ENCODE peak calls at places on chromosomes 16 and 17, in seven cellular contexts. E is progenitor cell of endocrine pancreas, N is left ventricle myocardium inferior, L is neural progenitor cell, M is lower leg skin, F is OCI-LY7, Y is endothelial cell. P is an unnamed sample.

GRCh38 chr16:20675488-20676267 is 21.8 kb downstream of the ACSM1 start:
- DNase-seq in N (no peak), E (no peak), L (peak), Y (no peak), M (peak), F (no peak), P (peak)

GRCh38 chr17:6231886-6232767 is 161.9 kb downstream of the WSCD1 start:
- DNase-seq in M (no peak), E (no peak), N (no peak), Y (no peak), F (no peak), L (no peak), P (no peak)

GRCh38 chr16:79839851-79840321 is 239.3 kb upstream of the MAF start:
- DNase-seq in N (peak), Y (no peak), M (no peak), L (no peak), F (no peak), E (no peak), P (no peak)

GRCh38 chr16:87744750-87745514 is 20.9 kb downstream of the KLHDC4 start:
- DNase-seq in E (no peak), Y (no peak), N (no peak), M (no peak), L (no peak), F (no peak), P (no peak)

GRCh38 chr16:59849716-59850115 is 1115.6 kb upstream of the GOT2 start:
- DNase-seq in M (no peak), E (no peak), Y (no peak), F (no peak), L (peak), N (no peak), P (no peak)

GRCh38 chr16:85524365-85524629 is 88.8 kb upstream of the GSE1 start:
- DNase-seq in Y (no peak), M (no peak), F (no peak), N (no peak), L (no peak), E (no peak), P (peak)

GRCh38 chr17:76585048-76585648 is 512 bp downstream of the ST6GALNAC2 start:
- DNase-seq in N (no peak), M (no peak), L (peak), E (no peak), Y (peak), F (no peak), P (peak)

GRCh38 chr16:76287466-76287865 is 10.3 kb downstream of the CNTNAP4 start:
- DNase-seq in L (no peak), N (no peak), E (no peak), F (no peak), M (no peak), Y (no peak), P (no peak)

GRCh38 chr17:75843577-75844529 is at the start of gene UNC13D:
- DNase-seq in L (no peak), F (peak), M (no peak), E (no peak), Y (no peak), N (no peak), P (peak)

GRCh38 chr16:47888142-47888541 is 267.7 kb downstream of the ABCC12 start:
- DNase-seq in N (no peak), M (no peak), E (no peak), F (no peak), L (peak), Y (no peak), P (no peak)

GRCh38 chr17:31092475-31093064 is 2.2 kb upstream of the NF1 start:
- DNase-seq in F (no peak), M (no peak), N (no peak), L (no peak), E (no peak), Y (no peak), P (no peak)

GRCh38 chr17:50564916-50565315 is 4.4 kb downstream of the CACNA1G start:
- DNase-seq in L (no peak), M (peak), E (no peak), Y (no peak), F (no peak), N (peak), P (no peak)

GRCh38 chr17:781920-782731 is at the start of the genes GLOD4 and MRM3:
- DNase-seq in N (peak), F (peak), E (peak), Y (peak), M (peak), L (peak), P (peak)

GRCh38 chr17:51035436-51035835 is 85.2 kb downstream of the SPAG9 start:
- DNase-seq in N (no peak), E (no peak), L (peak), Y (peak), F (peak), M (no peak), P (no peak)

GRCh38 chr16:53220585-53220984 is 165.8 kb downstream of the CHD9 start:
- DNase-seq in E (no peak), N (no peak), L (peak), F (peak), M (no peak), Y (no peak), P (no peak)

GRCh38 chr17:43760254-43760852 is 1.8 kb upstream of the SOST start:
- DNase-seq in N (peak), L (peak), F (peak), E (peak), Y (peak), M (peak), P (peak)

GRCh38 chr16:86611958-86612357 is 33.6 kb downstream of the FOXL1 start:
- DNase-seq in N (no peak), Y (no peak), M (no peak), E (no peak), L (no peak), F (no peak), P (no peak)

GRCh38 chr17:2510559-2510958 is 1.1 kb downstream of the METTL16 start:
- DNase-seq in L (no peak), N (no peak), Y (no peak), F (no peak), E (no peak), M (no peak), P (no peak)

GRCh38 chr16:88445583-88445960 is 7.5 kb upstream of the ZFPM1 start:
- DNase-seq in Y (no peak), N (no peak), M (no peak), E (no peak), F (no peak), L (no peak), P (no peak)

GRCh38 chr17:44008205-44008909 is 3.9 kb downstream of the NAGS start:
- DNase-seq in Y (no peak), M (no peak), E (no peak), N (no peak), F (peak), L (no peak), P (no peak)

GRCh38 chr16:73179671-73180370 is 131.9 kb upstream of the ZFHX3 start:
- DNase-seq in N (peak), M (no peak), F (no peak), L (no peak), Y (no peak), E (no peak), P (no peak)

GRCh38 chr17:77124192-77124908 is 16.4 kb upstream of the SEC14L1 start:
- DNase-seq in N (peak), M (no peak), F (no peak), Y (peak), L (no peak), E (no peak), P (no peak)

GRCh38 chr17:47694018-47694817 is at the start of gene TBKBP1:
- DNase-seq in E (peak), Y (peak), F (peak), N (peak), L (peak), M (no peak), P (peak)

GRCh38 chr16:53064179-53064578 is 9.4 kb downstream of the CHD9 start:
- DNase-seq in N (no peak), L (no peak), E (no peak), F (no peak), Y (no peak), M (no peak), P (no peak)

GRCh38 chr16:11071829-11072228 is 127.5 kb downstream of the CLEC16A start:
- DNase-seq in Y (no peak), F (no peak), E (no peak), N (no peak), L (no peak), M (no peak), P (no peak)

GRCh38 chr17:55730380-55730779 is 7.7 kb upstream of the TMEM100 start:
- DNase-seq in E (no peak), L (no peak), Y (no peak), F (no peak), M (no peak), N (no peak), P (no peak)

GRCh38 chr16:70430667-70431536 is 8.0 kb downstream of the ST3GAL2 start:
- DNase-seq in N (no peak), F (peak), L (no peak), E (no peak), Y (peak), M (no peak), P (peak)

GRCh38 chr16:11409398-11409797 is 64.1 kb downstream of the RMI2 start:
- DNase-seq in Y (no peak), L (no peak), N (no peak), E (no peak), M (no peak), F (no peak), P (no peak)

GRCh38 chr16:17417740-17418139 is 53.0 kb downstream of the XYLT1 start:
- DNase-seq in F (no peak), Y (no peak), E (no peak), L (no peak), M (no peak), N (no peak), P (no peak)

GRCh38 chr17:39813631-39814030 is 50.5 kb downstream of the IKZF3 start:
- DNase-seq in L (no peak), E (no peak), Y (no peak), N (no peak), M (no peak), F (no peak), P (no peak)

GRCh38 chr16:85367485-85367884 is 245.6 kb upstream of the GSE1 start:
- DNase-seq in E (no peak), L (no peak), M (no peak), N (no peak), Y (no peak), F (no peak), P (no peak)

GRCh38 chr16:50467943-50468748 is 80.0 kb upstream of the NKD1 start:
- DNase-seq in M (no peak), E (peak), L (peak), Y (peak), N (no peak), F (no peak), P (no peak)

GRCh38 chr16:68244903-68245853 is at the start of gene PLA2G15:
- DNase-seq in E (peak), Y (peak), F (peak), M (peak), N (peak), L (peak), P (peak)

GRCh38 chr16:73036074-73036826 is 11.7 kb downstream of the ZFHX3 start:
- DNase-seq in E (no peak), L (peak), N (no peak), Y (no peak), F (no peak), M (no peak), P (no peak)

GRCh38 chr17:42720996-42721583 is 23.8 kb downstream of the EZH1 start:
- DNase-seq in F (peak), Y (peak), M (no peak), N (no peak), L (peak), E (no peak), P (no peak)

GRCh38 chr17:77475012-77475976 is 334.5 kb downstream of the SEC14L1 start:
- DNase-seq in M (no peak), Y (no peak), N (no peak), F (peak), L (no peak), E (no peak), P (no peak)

GRCh38 chr17:67484261-67484660 is 107.2 kb downstream of the PITPNC1 start:
- DNase-seq in F (no peak), L (no peak), M (no peak), N (no peak), Y (no peak), E (no peak), P (no peak)

GRCh38 chr17:10657866-10658265 is 757 bp upstream of the MYH3 start:
- DNase-seq in M (no peak), N (no peak), E (no peak), L (no peak), F (no peak), Y (no peak), P (no peak)

GRCh38 chr16:58535100-58535499 is 19.8 kb downstream of the SETD6 start:
- DNase-seq in L (no peak), F (no peak), M (no peak), N (no peak), Y (no peak), E (no peak), P (no peak)

GRCh38 chr17:37131064-37131463 is 182.3 kb downstream of the AATF start:
- DNase-seq in M (no peak), N (no peak), E (no peak), L (peak), F (no peak), Y (no peak), P (no peak)

DNA sequence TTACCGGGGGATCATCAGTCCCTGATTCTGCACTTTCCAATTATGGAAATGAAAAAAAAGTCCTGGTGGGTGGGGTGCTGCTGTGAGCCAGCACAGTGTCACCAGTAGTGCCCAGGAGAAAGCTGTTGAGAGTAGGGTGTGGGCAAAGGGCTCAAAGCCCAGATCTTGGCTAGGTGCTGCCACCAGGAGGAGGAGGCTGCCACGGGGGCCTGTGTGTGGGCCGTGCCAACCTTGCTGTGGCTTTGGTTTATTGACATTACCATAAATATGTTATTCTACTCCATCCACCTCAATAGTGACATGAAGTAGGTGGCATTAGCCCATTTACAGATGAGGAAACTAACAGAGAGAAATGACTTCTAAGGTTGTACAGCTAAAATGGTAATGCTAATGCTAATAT is 6.7 kb upstream of the PRPSAP2 start:
- DNase-seq in Y (no peak), M (no peak), E (no peak), F (no peak), L (no peak), N (no peak), P (no peak)
- TF ChIP-seq CTCF in Y (no peak), M (no peak), E (no peak), F (peak), L (no peak), N (no peak), P (no peak)

GRCh38 chr16:2809149-2809760 is 7.8 kb upstream of the PRSS21 start:
- DNase-seq in E (no peak), Y (no peak), M (no peak), N (no peak), L (no peak), F (no peak), P (no peak)
- TF ChIP-seq CTCF in E (no peak), Y (no peak), M (no peak), N (no peak), L (no peak), F (no peak), P (no peak)

DNA sequence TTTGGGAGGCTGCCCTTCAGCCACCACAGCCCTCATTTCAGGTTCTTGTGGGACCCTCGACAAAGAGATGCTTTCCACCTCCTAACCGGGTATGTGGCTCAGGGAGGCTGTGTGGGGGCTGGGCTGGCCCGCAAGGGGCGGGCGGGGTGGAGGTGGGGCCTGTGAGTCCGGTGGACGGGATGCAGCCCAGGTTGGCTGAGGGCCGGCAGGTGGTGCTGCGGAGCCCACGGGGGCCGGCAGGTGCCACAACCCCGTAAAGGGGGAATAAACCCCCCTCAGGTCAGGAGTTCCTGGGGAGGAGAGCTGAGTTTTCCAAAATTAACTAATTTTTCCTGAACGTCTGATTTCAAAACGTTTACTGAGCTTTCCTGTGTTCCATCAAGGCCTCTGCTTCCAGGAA is 4.9 kb upstream of the CIAO3 start:
- DNase-seq in E (peak), N (no peak), L (peak), M (no peak), Y (peak), F (peak), P (no peak)
- TF ChIP-seq CTCF in E (peak), N (no peak), L (peak), M (no peak), Y (no peak), F (peak), P (peak)

GRCh38 chr17:74353446-74354060 is 8.1 kb downstream of the BTBD17 start:
- DNase-seq in N (no peak), M (no peak), Y (no peak), L (no peak), F (no peak), E (no peak), P (no peak)

GRCh38 chr17:74354123-74354522 is 7.5 kb downstream of the BTBD17 start:
- DNase-seq in Y (peak), M (no peak), L (peak), N (peak), F (peak), E (peak), P (no peak)

GRCh38 chr17:74349120-74349519 is 12.5 kb downstream of the BTBD17 start:
- DNase-seq in M (no peak), F (no peak), N (no peak), Y (no peak), E (no peak), L (no peak), P (no peak)

GRCh38 chr17:74350486-74350885 is 11.2 kb downstream of the BTBD17 start:
- DNase-seq in N (no peak), M (no peak), E (no peak), Y (no peak), F (no peak), L (no peak), P (no peak)

DNA sequence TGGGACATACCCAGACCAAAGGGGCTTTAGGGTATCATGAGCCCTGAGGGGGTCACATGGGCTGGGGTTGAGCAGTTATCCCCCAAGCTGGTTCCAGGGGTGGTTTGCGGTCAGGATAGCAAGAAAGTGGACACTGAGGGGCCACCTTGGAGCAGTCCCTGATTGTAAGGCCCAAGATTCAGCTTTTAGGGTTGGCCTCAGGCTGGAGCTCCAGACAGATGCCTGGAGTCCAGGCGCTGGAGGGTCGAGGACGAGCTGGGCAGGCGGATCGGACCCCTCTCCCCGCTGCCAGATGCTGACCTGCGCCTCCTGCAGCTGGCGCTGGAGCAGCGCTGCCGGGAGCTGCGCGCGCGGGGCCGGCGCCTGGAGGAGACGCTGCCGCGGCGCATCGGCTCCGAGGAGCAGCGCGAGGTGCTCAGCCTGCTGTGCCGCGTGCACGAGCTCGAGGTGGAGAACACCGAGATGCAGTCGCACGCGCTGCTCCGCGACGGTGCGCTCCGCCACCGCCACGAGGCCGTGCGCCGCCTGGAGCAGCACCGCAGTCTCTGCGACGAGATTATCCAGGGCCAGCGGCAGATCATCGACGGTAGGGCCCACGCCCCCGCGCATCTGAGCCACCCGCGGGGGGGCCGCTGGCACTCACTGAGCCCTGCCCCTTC is 10.0 kb downstream of the BTBD17 start:
- DNase-seq in N (no peak), L (peak), M (no peak), Y (peak), E (no peak), F (no peak), P (no peak)
- TF ChIP-seq CTCF in N (no peak), L (peak), M (no peak), Y (no peak), E (peak), F (no peak), P (no peak)